ENCODE peak calls at places on chromosomes 16 and 17, in ten cellular contexts. N is foreskin keratinocyte; L is lower lobe of right lung; D is heart left ventricle; R is IMR-90; P is stimulated activated naive CD8-positive, alpha-beta T cell treated with anti-CD3 and anti-CD28 coated beads, Interleukin-15, amount 100 ng/mL, for 72 hours; M is pancreas; I is activated CD8-positive, alpha-beta memory T cell treated with anti-CD3 and anti-CD28 coated beads, Interleukin-2, amount 10 ng/mL, durations not matched to agents 7 days and 5 days; H is right cardiac atrium; C is K562. T is an unnamed sample.

GRCh38 chr16:15835136-15835878 is 21.5 kb downstream of the MYH11 start:
- ATAC-seq in R (peak; percentile 90), I (peak; percentile 91), D (no peak), N (no peak), H (no peak), M (no peak), C (no peak), L (peak; percentile 34), P (peak; percentile 97), T (no peak)

GRCh38 chr17:72342582-72343527 is 222.0 kb downstream of the SOX9 start:
- ATAC-seq in H (peak; percentile 81), D (peak; percentile 73), I (no peak), N (no peak), C (no peak), M (peak; percentile 17), R (no peak), P (no peak), L (peak; percentile 75), T (no peak)

GRCh38 chr17:2396568-2397246 is 4.2 kb downstream of the MNT start:
- ATAC-seq in C (peak; percentile 43), P (no peak), M (peak; percentile 31), R (peak; percentile 43), N (peak; percentile 32), I (no peak), H (peak; percentile 54), L (peak; percentile 43), D (peak; percentile 47), T (peak; percentile 46)

GRCh38 chr17:47301161-47301560 is 22.6 kb upstream of the EFCAB13 start:
- ATAC-seq in I (peak; percentile 60), M (no peak), R (no peak), D (no peak), C (peak; percentile 45), P (no peak), L (no peak), H (no peak), N (no peak), T (no peak)

GRCh38 chr17:59651346-59651745 is 31.7 kb downstream of the CLTC start:
- ATAC-seq in I (peak; percentile 87), N (no peak), R (no peak), M (no peak), D (no peak), L (no peak), P (peak; percentile 87), C (no peak), H (no peak), T (no peak)

GRCh38 chr17:82241926-82242697 is 13.3 kb downstream of the SLC16A3 start:
- ATAC-seq in D (peak; percentile 36), I (no peak), P (peak; percentile 5), N (no peak), R (peak; percentile 3), C (peak; percentile 73), M (peak; percentile 2), H (peak; percentile 40), L (peak; percentile 53), T (peak; percentile 8)

GRCh38 chr17:32492648-32493289 is 6.0 kb downstream of the CDK5R1 start:
- ATAC-seq in P (no peak), N (no peak), L (no peak), H (no peak), D (peak; percentile 6), R (no peak), I (no peak), C (no peak), M (no peak), T (no peak)

GRCh38 chr17:78735832-78736525 is 46.1 kb downstream of the CYTH1 start:
- ATAC-seq in L (peak; percentile 74), D (no peak), N (peak; percentile 70), C (peak; percentile 65), P (peak; percentile 52), M (peak; percentile 85), H (peak; percentile 55), R (peak; percentile 35), I (peak; percentile 11), T (no peak)

GRCh38 chr17:28655160-28655559 is 6.5 kb downstream of the SDF2 start:
- ATAC-seq in H (no peak), D (peak; percentile 13), M (no peak), N (no peak), L (no peak), C (peak; percentile 47), R (no peak), P (no peak), I (peak; percentile 27), T (no peak)

GRCh38 chr17:74937064-74938051 is 1.7 kb downstream of the OTOP3 start:
- ATAC-seq in M (no peak), H (no peak), I (no peak), D (no peak), N (no peak), R (peak; percentile 37), P (no peak), L (no peak), C (no peak), T (no peak)

GRCh38 chr17:19384723-19385391 is 2.1 kb downstream of the MFAP4 start:
- ATAC-seq in R (peak; percentile 50), L (peak; percentile 69), P (no peak), D (peak; percentile 74), M (peak; percentile 39), I (no peak), N (peak; percentile 46), H (peak; percentile 68), C (peak; percentile 80), T (peak; percentile 74)

GRCh38 chr17:82915010-82915696 is 75.3 kb upstream of the ZNF750 start:
- ATAC-seq in M (no peak), H (no peak), N (no peak), I (no peak), D (no peak), L (no peak), P (no peak), R (no peak), C (no peak), T (no peak)

GRCh38 chr17:50634123-50634914 is at the start of gene ABCC3:
- ATAC-seq in M (peak; percentile 56), C (no peak), H (peak; percentile 63), D (peak; percentile 61), L (peak; percentile 78), P (peak; percentile 41), I (no peak), R (peak; percentile 58), N (no peak), T (peak; percentile 60)

GRCh38 chr17:72400863-72401262 is 280.0 kb downstream of the SOX9 start:
- ATAC-seq in M (peak; percentile 5), P (no peak), R (no peak), D (no peak), N (no peak), L (no peak), C (no peak), I (no peak), H (no peak), T (no peak)

GRCh38 chr16:16033208-16033717 is 83.8 kb downstream of the ABCC1 start:
- ATAC-seq in C (no peak), R (no peak), N (no peak), M (no peak), D (no peak), P (peak; percentile 93), L (no peak), I (peak; percentile 93), H (no peak), T (no peak)